ENCODE peak calls at places on chromosomes 1 and 21, in five cellular contexts. N is A549, D is K562, M is HepG2, L is GM12878. A is an unnamed sample.

GRCh38 chr1:89261926-89262540 is 10.6 kb downstream of the GBP5 start:
- DNase-seq in M (no peak), D (no peak), L (no peak), N (no peak), A (no peak)

GRCh38 chr1:62625415-62625814 is 28.1 kb downstream of the ANGPTL3 start:
- DNase-seq in M (no peak), L (peak; percentile 40), D (no peak), N (no peak), A (no peak)

GRCh38 chr1:230851291-230851691 is 17.0 kb downstream of the C1orf198 start:
- DNase-seq in D (no peak), N (no peak), M (no peak), L (no peak), A (peak; percentile 53)

GRCh38 chr1:29575277-29575676 is 339.0 kb downstream of the PTPRU start:
- DNase-seq in L (no peak), M (no peak), D (no peak), N (no peak), A (no peak)

GRCh38 chr21:14987370-14988170 is 77.2 kb downstream of the NRIP1 start:
- DNase-seq in M (no peak), N (no peak), D (no peak), L (no peak), A (no peak)

GRCh38 chr1:205484985-205485967 is 19.2 kb upstream of the CDK18 start:
- DNase-seq in M (peak; percentile 93), N (peak; percentile 75), L (no peak), D (peak; percentile 83), A (peak; percentile 81)

GRCh38 chr21:19853709-19854575 is 1144.3 kb upstream of the NCAM2 start:
- DNase-seq in L (no peak), M (no peak), D (peak; percentile 70), N (no peak), A (peak; percentile 16)

GRCh38 chr1:234475166-234475793 is 3.7 kb downstream of the TARBP1 start:
- DNase-seq in L (no peak), M (no peak), N (no peak), D (no peak), A (peak; percentile 30)

GRCh38 chr1:27356628-27357280 is 10.0 kb downstream of the MAP3K6 start:
- DNase-seq in M (no peak), L (no peak), N (no peak), D (peak; percentile 48), A (peak; percentile 64)

GRCh38 chr1:182392045-182393028 is 747 bp upstream of the GLUL start:
- DNase-seq in M (no peak), L (no peak), D (peak; percentile 60), N (no peak), A (peak; percentile 67)

GRCh38 chr1:243535014-243535413 is 279.2 kb downstream of the SDCCAG8 start:
- DNase-seq in M (no peak), D (no peak), N (no peak), L (no peak), A (no peak)

GRCh38 chr1:44406761-44407429 is 1.8 kb downstream of the RNF220 start:
- DNase-seq in M (no peak), D (no peak), L (no peak), N (no peak), A (peak; percentile 31)

GRCh38 chr1:32972814-32973428 is 8.3 kb upstream of the RNF19B start:
- DNase-seq in D (no peak), L (no peak), N (no peak), M (no peak), A (peak; percentile 80)

GRCh38 chr1:9841460-9841859 is 17.7 kb upstream of the CLSTN1 start:
- DNase-seq in N (no peak), L (no peak), M (no peak), D (no peak), A (no peak)

DNA sequence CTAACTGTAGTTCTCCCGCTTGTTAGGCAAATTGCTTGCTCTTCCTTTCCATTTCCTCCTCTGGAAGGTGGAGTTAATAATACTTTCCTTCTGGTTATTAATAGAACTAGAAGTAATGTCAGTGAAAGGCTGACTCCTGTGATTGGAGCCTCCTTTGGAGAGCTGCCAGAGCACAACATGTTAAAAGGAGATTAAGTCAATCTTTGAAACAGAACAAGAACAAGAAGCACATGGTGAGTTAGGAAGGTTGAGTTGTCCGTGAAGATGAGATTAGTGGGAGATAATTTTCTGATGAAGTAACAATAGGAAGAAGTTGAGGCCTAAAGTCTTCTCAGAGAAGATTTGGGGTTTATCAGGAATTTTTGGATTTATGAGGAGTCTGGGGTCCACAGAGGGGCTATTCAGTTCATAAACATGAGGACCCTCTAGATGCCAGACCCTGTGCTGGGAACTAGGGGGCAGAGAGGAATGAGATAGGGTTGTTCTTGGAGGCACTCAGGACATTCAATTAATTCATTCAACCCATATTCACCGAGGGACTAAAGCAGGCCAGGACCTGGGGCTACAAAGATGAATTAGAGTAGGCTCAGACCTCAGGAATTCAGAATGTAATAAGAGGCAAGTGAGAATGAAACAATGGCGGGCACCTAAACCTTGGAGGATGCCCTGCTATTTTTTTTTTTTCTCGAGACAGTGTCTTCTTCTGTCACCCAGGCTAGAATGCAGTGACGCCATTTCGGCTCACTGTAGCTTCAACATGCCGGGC is 40.7 kb upstream of the DHCR24 start:
- DNase-seq in D (peak; percentile 63), N (no peak), L (no peak), M (no peak), A (no peak)
- TF ChIP-seq USF2 in D (no peak), N (no peak), L (no peak), M (no peak), A (no peak)

DNA sequence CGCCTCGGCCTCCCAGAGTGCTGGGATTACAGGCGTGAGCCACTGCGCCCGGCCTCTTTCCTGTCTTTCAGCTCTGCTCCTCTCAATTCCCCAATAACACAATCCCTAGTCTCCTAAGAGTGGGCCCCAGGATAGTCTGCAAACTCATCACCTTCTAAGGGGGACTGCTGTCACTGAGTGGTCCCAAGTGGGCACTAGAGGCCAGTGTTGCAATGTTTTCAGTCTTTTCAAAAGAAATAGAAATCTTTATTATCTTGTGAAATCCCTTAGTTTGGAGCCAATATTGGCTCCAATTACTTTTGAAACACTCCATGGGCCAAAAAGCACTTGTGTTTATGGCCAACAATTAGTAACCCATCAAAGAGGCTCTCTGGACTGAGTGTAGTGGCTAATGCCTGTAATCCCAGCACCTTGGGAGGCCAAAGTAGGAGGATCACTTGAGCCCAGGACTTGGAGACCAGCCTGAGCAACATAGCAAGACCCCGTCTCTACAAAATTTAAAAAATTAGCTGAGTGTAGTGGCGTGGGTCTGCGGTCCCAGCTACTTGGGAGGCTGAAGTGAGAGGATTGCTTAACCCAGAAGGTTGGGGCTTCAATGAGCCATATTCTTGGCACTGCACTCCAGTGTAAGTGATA is 28.6 kb upstream of the ZNF697 start:
- DNase-seq in M (no peak), D (no peak), N (no peak), L (no peak), A (no peak)
- TF ChIP-seq ESRRA in M (no peak), D (no peak), N (no peak), L (no peak), A (no peak)

GRCh38 chr1:164953095-164953494 is 394.1 kb downstream of the PBX1 start:
- DNase-seq in N (no peak), M (no peak), L (no peak), D (no peak), A (no peak)

GRCh38 chr1:164958995-164959788 is 397.3 kb downstream of the LMX1A start:
- DNase-seq in N (no peak), L (no peak), M (no peak), D (no peak), A (no peak)

GRCh38 chr1:164949758-164950452 is 390.9 kb downstream of the PBX1 start:
- DNase-seq in L (no peak), D (no peak), M (no peak), N (no peak), A (no peak)

GRCh38 chr1:164950453-164951052 is 391.6 kb downstream of the PBX1 start:
- DNase-seq in M (no peak), D (no peak), N (no peak), L (no peak), A (no peak)

GRCh38 chr1:164953815-164954214 is 394.8 kb downstream of the PBX1 start:
- DNase-seq in L (no peak), D (no peak), M (no peak), N (no peak), A (no peak)
- TF ChIP-seq USF2 in L (no peak), D (no peak), M (no peak), N (no peak), A (no peak)

GRCh38 chr1:183516725-183517124 is 44.4 kb downstream of the SMG7 start:
- DNase-seq in D (no peak), M (no peak), L (no peak), N (no peak), A (no peak)
- TF ChIP-seq ESRRA in D (no peak), M (no peak), L (no peak), N (no peak), A (no peak)

GRCh38 chr21:36776981-36777617 is 78.2 kb downstream of the SIM2 start:
- DNase-seq in N (no peak), D (no peak), M (no peak), L (no peak), A (no peak)

GRCh38 chr21:36768496-36768895 is 69.6 kb downstream of the SIM2 start:
- DNase-seq in D (no peak), N (no peak), M (no peak), L (no peak), A (no peak)

GRCh38 chr21:36773995-36774394 is 75.1 kb downstream of the SIM2 start:
- DNase-seq in M (no peak), N (no peak), L (no peak), D (no peak), A (no peak)

GRCh38 chr21:36769051-36769867 is 70.3 kb downstream of the SIM2 start:
- DNase-seq in L (no peak), M (no peak), D (no peak), N (no peak), A (no peak)

GRCh38 chr21:36773111-36773510 is 74.2 kb downstream of the SIM2 start:
- DNase-seq in D (no peak), L (no peak), M (peak; percentile 55), N (peak; percentile 26), A (no peak)
- TF ChIP-seq USF2 in D (no peak), L (no peak), M (no peak), N (no peak), A (no peak)

A was measured in WTC11.